ENCODE peak calls at places on chromosomes 7 and 10, in nine cellular contexts. One of them, this sample, is unnamed.

GRCh38 chr7:105689093-105689819 is 108.0 kb upstream of the EFCAB10 start:
- DNase-seq in neural progenitor cell: peak; percentile 72
- DNase-seq in stomach: no peak
- DNase-seq in left lung: no peak
- DNase-seq in IMR-90: no peak
- DNase-seq in tibial artery: no peak
- DNase-seq in body of pancreas: no peak
- DNase-seq in lung: no peak
- DNase-seq in GM23338: peak; percentile 96
- DNase-seq in this sample: no peak

GRCh38 chr7:43768894-43769272 is 10.4 kb downstream of the BLVRA start:
- DNase-seq in neural progenitor cell: no peak
- DNase-seq in stomach: no peak
- DNase-seq in left lung: no peak
- DNase-seq in IMR-90: no peak
- DNase-seq in tibial artery: no peak
- DNase-seq in body of pancreas: no peak
- DNase-seq in lung: no peak
- DNase-seq in GM23338: no peak
- DNase-seq in this sample: no peak

GRCh38 chr10:103911021-103911459 is 6.9 kb downstream of the STN1 start:
- DNase-seq in neural progenitor cell: no peak
- DNase-seq in stomach: no peak
- DNase-seq in left lung: no peak
- DNase-seq in IMR-90: no peak
- DNase-seq in tibial artery: no peak
- DNase-seq in body of pancreas: no peak
- DNase-seq in lung: no peak
- DNase-seq in GM23338: no peak
- DNase-seq in this sample: no peak

GRCh38 chr7:115230882-115231508 is 309.1 kb downstream of the MDFIC start:
- DNase-seq in neural progenitor cell: no peak
- DNase-seq in stomach: no peak
- DNase-seq in left lung: no peak
- DNase-seq in IMR-90: peak; percentile 96
- DNase-seq in tibial artery: no peak
- DNase-seq in body of pancreas: no peak
- DNase-seq in lung: peak; percentile 31
- DNase-seq in GM23338: no peak
- DNase-seq in this sample: no peak

GRCh38 chr7:70694357-70694908 is 437.5 kb upstream of the GALNT17 start:
- DNase-seq in neural progenitor cell: peak; percentile 91
- DNase-seq in stomach: peak; percentile 41
- DNase-seq in left lung: no peak
- DNase-seq in IMR-90: peak; percentile 28
- DNase-seq in tibial artery: no peak
- DNase-seq in body of pancreas: peak; percentile 28
- DNase-seq in lung: peak; percentile 45
- DNase-seq in GM23338: peak; percentile 71
- DNase-seq in this sample: no peak

GRCh38 chr10:76902949-76903348 is 734.7 kb downstream of the KCNMA1 start:
- DNase-seq in neural progenitor cell: peak; percentile 82
- DNase-seq in stomach: no peak
- DNase-seq in left lung: no peak
- DNase-seq in IMR-90: no peak
- DNase-seq in tibial artery: no peak
- DNase-seq in body of pancreas: peak; percentile 12
- DNase-seq in lung: peak; percentile 31
- DNase-seq in GM23338: peak; percentile 82
- DNase-seq in this sample: no peak

GRCh38 chr10:98481418-98481945 is 34.7 kb upstream of the HPS1 start:
- DNase-seq in neural progenitor cell: no peak
- DNase-seq in stomach: no peak
- DNase-seq in left lung: no peak
- DNase-seq in IMR-90: no peak
- DNase-seq in tibial artery: no peak
- DNase-seq in body of pancreas: no peak
- DNase-seq in lung: no peak
- DNase-seq in GM23338: no peak
- DNase-seq in this sample: no peak

GRCh38 chr7:117800406-117800805 is 72.8 kb downstream of the CTTNBP2 start:
- DNase-seq in neural progenitor cell: no peak
- DNase-seq in stomach: no peak
- DNase-seq in left lung: no peak
- DNase-seq in IMR-90: no peak
- DNase-seq in tibial artery: no peak
- DNase-seq in body of pancreas: no peak
- DNase-seq in lung: no peak
- DNase-seq in GM23338: no peak
- DNase-seq in this sample: no peak

GRCh38 chr7:134750083-134751062 is 29.1 kb upstream of the CALD1 start:
- DNase-seq in neural progenitor cell: peak; percentile 73
- DNase-seq in stomach: peak; percentile 43
- DNase-seq in left lung: peak; percentile 44
- DNase-seq in IMR-90: peak; percentile 35
- DNase-seq in tibial artery: peak; percentile 52
- DNase-seq in body of pancreas: peak; percentile 47
- DNase-seq in lung: peak; percentile 63
- DNase-seq in GM23338: peak; percentile 90
- DNase-seq in this sample: no peak

GRCh38 chr10:19204239-19204917 is 155.8 kb downstream of the MALRD1 start:
- DNase-seq in neural progenitor cell: no peak
- DNase-seq in stomach: no peak
- DNase-seq in left lung: no peak
- DNase-seq in IMR-90: peak; percentile 17
- DNase-seq in tibial artery: no peak
- DNase-seq in body of pancreas: no peak
- DNase-seq in lung: no peak
- DNase-seq in GM23338: no peak
- DNase-seq in this sample: no peak

GRCh38 chr10:70558871-70559810 is 43.4 kb downstream of the PRF1 start:
- DNase-seq in neural progenitor cell: peak; percentile 67
- DNase-seq in stomach: peak; percentile 63
- DNase-seq in left lung: peak; percentile 73
- DNase-seq in IMR-90: peak; percentile 34
- DNase-seq in tibial artery: no peak
- DNase-seq in body of pancreas: peak; percentile 33
- DNase-seq in lung: peak; percentile 71
- DNase-seq in GM23338: peak; percentile 75
- DNase-seq in this sample: peak; percentile 46

GRCh38 chr10:90461437-90462155 is 396.2 kb downstream of the HTR7 start:
- DNase-seq in neural progenitor cell: no peak
- DNase-seq in stomach: no peak
- DNase-seq in left lung: no peak
- DNase-seq in IMR-90: no peak
- DNase-seq in tibial artery: no peak
- DNase-seq in body of pancreas: no peak
- DNase-seq in lung: no peak
- DNase-seq in GM23338: no peak
- DNase-seq in this sample: no peak

GRCh38 chr7:136336932-136337331 is 359.8 kb upstream of the MTPN start:
- DNase-seq in neural progenitor cell: no peak
- DNase-seq in stomach: no peak
- DNase-seq in left lung: no peak
- DNase-seq in IMR-90: no peak
- DNase-seq in tibial artery: no peak
- DNase-seq in body of pancreas: no peak
- DNase-seq in lung: no peak
- DNase-seq in GM23338: no peak
- DNase-seq in this sample: no peak

GRCh38 chr7:77367976-77368375 is 48.2 kb downstream of the GSAP start:
- DNase-seq in neural progenitor cell: no peak
- DNase-seq in stomach: no peak
- DNase-seq in left lung: no peak
- DNase-seq in IMR-90: peak; percentile 13
- DNase-seq in tibial artery: no peak
- DNase-seq in body of pancreas: no peak
- DNase-seq in lung: no peak
- DNase-seq in GM23338: no peak
- DNase-seq in this sample: no peak

GRCh38 chr7:131557521-131558385 is 1.3 kb upstream of the PODXL start:
- DNase-seq in neural progenitor cell: peak; percentile 85
- DNase-seq in stomach: peak; percentile 38
- DNase-seq in left lung: no peak
- DNase-seq in IMR-90: no peak
- DNase-seq in tibial artery: peak; percentile 35
- DNase-seq in body of pancreas: peak; percentile 43
- DNase-seq in lung: no peak
- DNase-seq in GM23338: peak; percentile 93
- DNase-seq in this sample: no peak

GRCh38 chr7:151762501-151763245 is 114.2 kb downstream of the PRKAG2 start:
- DNase-seq in neural progenitor cell: peak; percentile 55
- DNase-seq in stomach: no peak
- DNase-seq in left lung: peak; percentile 5
- DNase-seq in IMR-90: no peak
- DNase-seq in tibial artery: no peak
- DNase-seq in body of pancreas: no peak
- DNase-seq in lung: no peak
- DNase-seq in GM23338: no peak
- DNase-seq in this sample: no peak

GRCh38 chr7:39249635-39250034 is 271.9 kb downstream of the POU6F2 start:
- DNase-seq in neural progenitor cell: no peak
- DNase-seq in stomach: no peak
- DNase-seq in left lung: no peak
- DNase-seq in IMR-90: no peak
- DNase-seq in tibial artery: no peak
- DNase-seq in body of pancreas: no peak
- DNase-seq in lung: no peak
- DNase-seq in GM23338: no peak
- DNase-seq in this sample: no peak
- H3K27ac ChIP-seq in neural progenitor cell: no peak overlapping the region
- H3K27ac ChIP-seq in stomach: no peak overlapping the region
- H3K27ac ChIP-seq in left lung: no peak overlapping the region
- H3K27ac ChIP-seq in IMR-90: no peak overlapping the region
- H3K27ac ChIP-seq in tibial artery: no peak overlapping the region
- H3K27ac ChIP-seq in body of pancreas: no peak overlapping the region
- H3K27ac ChIP-seq in lung: no peak overlapping the region
- H3K27ac ChIP-seq in GM23338: no peak overlapping the region
- H3K27ac ChIP-seq in this sample: no peak overlapping the region

GRCh38 chr7:1740214-1740613 is 70.1 kb downstream of the ELFN1 start:
- DNase-seq in neural progenitor cell: no peak
- DNase-seq in stomach: no peak
- DNase-seq in left lung: no peak
- DNase-seq in IMR-90: no peak
- DNase-seq in tibial artery: no peak
- DNase-seq in body of pancreas: no peak
- DNase-seq in lung: no peak
- DNase-seq in GM23338: no peak
- DNase-seq in this sample: no peak
- H3K4me1 ChIP-seq in neural progenitor cell: no peaks in the 10 kb centered on the region
- H3K4me1 ChIP-seq in stomach: peaks cover 11% of the 10 kb centered on the region
- H3K4me1 ChIP-seq in left lung: peaks cover 22% of the 10 kb centered on the region
- H3K4me1 ChIP-seq in IMR-90: no peaks in the 10 kb centered on the region
- H3K4me1 ChIP-seq in tibial artery: peaks cover 5% of the 10 kb centered on the region
- H3K4me1 ChIP-seq in body of pancreas: peaks cover 9% of the 10 kb centered on the region
- H3K4me1 ChIP-seq in lung: no peaks in the 10 kb centered on the region
- H3K4me1 ChIP-seq in GM23338: no peaks in the 10 kb centered on the region
- H3K4me1 ChIP-seq in this sample: no peaks in the 10 kb centered on the region

GRCh38 chr10:12719365-12719764 is 282.1 kb downstream of the CCDC3 start:
- DNase-seq in neural progenitor cell: no peak
- DNase-seq in stomach: no peak
- DNase-seq in left lung: peak; percentile 43
- DNase-seq in IMR-90: peak; percentile 39
- DNase-seq in tibial artery: peak; percentile 78
- DNase-seq in body of pancreas: no peak
- DNase-seq in lung: peak; percentile 33
- DNase-seq in GM23338: no peak
- DNase-seq in this sample: no peak

GRCh38 chr10:12723240-12723639 is 278.3 kb downstream of the CCDC3 start:
- DNase-seq in neural progenitor cell: no peak
- DNase-seq in stomach: no peak
- DNase-seq in left lung: no peak
- DNase-seq in IMR-90: no peak
- DNase-seq in tibial artery: no peak
- DNase-seq in body of pancreas: no peak
- DNase-seq in lung: no peak
- DNase-seq in GM23338: no peak
- DNase-seq in this sample: no peak

GRCh38 chr10:12720217-12720981 is 281.1 kb downstream of the CCDC3 start:
- DNase-seq in neural progenitor cell: no peak
- DNase-seq in stomach: peak; percentile 97
- DNase-seq in left lung: peak; percentile 86
- DNase-seq in IMR-90: peak; percentile 97
- DNase-seq in tibial artery: peak; percentile 99
- DNase-seq in body of pancreas: peak; percentile 88
- DNase-seq in lung: peak; percentile 94
- DNase-seq in GM23338: no peak
- DNase-seq in this sample: peak; percentile 86

GRCh38 chr10:12717981-12718707 is 283.4 kb downstream of the CCDC3 start:
- DNase-seq in neural progenitor cell: peak; percentile 23
- DNase-seq in stomach: no peak
- DNase-seq in left lung: no peak
- DNase-seq in IMR-90: peak; percentile 56
- DNase-seq in tibial artery: no peak
- DNase-seq in body of pancreas: no peak
- DNase-seq in lung: no peak
- DNase-seq in GM23338: peak; percentile 42
- DNase-seq in this sample: no peak

DNA sequence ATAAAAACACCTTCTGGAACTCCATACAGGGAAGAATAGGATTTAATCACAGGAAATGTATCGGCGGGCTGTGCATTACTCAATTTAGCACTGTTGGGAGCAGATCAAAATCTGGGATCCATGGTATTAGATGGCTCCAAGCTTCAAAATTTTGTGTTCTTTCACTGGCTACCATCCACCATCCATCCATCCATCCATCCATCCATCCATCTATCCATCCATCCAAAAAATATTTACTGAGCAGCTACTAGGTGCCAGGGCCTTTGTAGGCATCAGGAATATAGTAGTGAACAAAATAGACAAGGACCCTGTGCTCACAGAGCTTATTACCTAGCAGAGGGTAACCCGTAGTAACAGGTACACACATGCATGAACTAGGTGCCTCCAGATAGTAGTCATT is 280.2 kb downstream of the CCDC3 start:
- DNase-seq in neural progenitor cell: no peak
- DNase-seq in stomach: no peak
- DNase-seq in left lung: no peak
- DNase-seq in IMR-90: no peak
- DNase-seq in tibial artery: no peak
- DNase-seq in body of pancreas: no peak
- DNase-seq in lung: no peak
- DNase-seq in GM23338: no peak
- DNase-seq in this sample: no peak
- H3K27ac ChIP-seq in neural progenitor cell: no peak overlapping the region
- H3K27ac ChIP-seq in stomach: no peak overlapping the region
- H3K27ac ChIP-seq in left lung: no peak overlapping the region
- H3K27ac ChIP-seq in IMR-90: no peak overlapping the region
- H3K27ac ChIP-seq in tibial artery: peak overlapping the region; percentile 78
- H3K27ac ChIP-seq in body of pancreas: no peak overlapping the region
- H3K27ac ChIP-seq in lung: no peak overlapping the region
- H3K27ac ChIP-seq in GM23338: no peak overlapping the region
- H3K27ac ChIP-seq in this sample: no peak overlapping the region

DNA sequence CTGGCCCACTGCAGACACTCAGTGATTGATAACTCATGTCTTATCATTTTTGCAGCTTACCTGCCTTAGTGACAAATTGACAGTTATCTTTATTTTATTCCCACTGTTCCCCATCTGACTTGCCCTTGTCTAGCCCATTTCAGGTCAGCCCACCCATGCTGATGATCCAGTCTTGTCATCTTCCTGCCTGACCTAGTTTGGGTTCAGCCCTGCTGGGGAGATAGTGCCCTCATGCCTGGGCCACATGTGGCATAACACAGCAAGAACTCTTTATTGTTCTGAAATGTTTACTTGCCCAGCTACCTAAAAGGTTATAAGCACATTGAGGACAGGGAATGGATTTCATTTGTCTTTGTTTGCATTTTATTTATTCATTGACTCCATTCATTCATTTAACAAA is 75.6 kb downstream of the ENTPD1 start:
- DNase-seq in neural progenitor cell: no peak
- DNase-seq in stomach: no peak
- DNase-seq in left lung: no peak
- DNase-seq in IMR-90: no peak
- DNase-seq in tibial artery: no peak
- DNase-seq in body of pancreas: no peak
- DNase-seq in lung: no peak
- DNase-seq in GM23338: no peak
- DNase-seq in this sample: no peak
- H3K4me1 ChIP-seq in neural progenitor cell: peaks cover 2% of the 10 kb centered on the region
- H3K4me1 ChIP-seq in stomach: peaks cover 10% of the 10 kb centered on the region
- H3K4me1 ChIP-seq in left lung: no peaks in the 10 kb centered on the region
- H3K4me1 ChIP-seq in IMR-90: peaks cover 7% of the 10 kb centered on the region
- H3K4me1 ChIP-seq in tibial artery: peaks cover 33% of the 10 kb centered on the region
- H3K4me1 ChIP-seq in body of pancreas: no peaks in the 10 kb centered on the region
- H3K4me1 ChIP-seq in lung: no peaks in the 10 kb centered on the region
- H3K4me1 ChIP-seq in GM23338: no peaks in the 10 kb centered on the region
- H3K4me1 ChIP-seq in this sample: no peaks in the 10 kb centered on the region

This sample was measured in RWPE2.